ENCODE peak calls at places on chromosomes 7 and 10, in five cellular contexts. One of them, this sample, is unnamed.

GRCh38 chr10:92432596-92432995 is 141.3 kb downstream of the IDE start:
- DNase-seq in mucosa of gallbladder: no peak
- DNase-seq in stimulated activated CD4-positive, alpha-beta T cell treated with anti-CD3 and anti-CD28 coated beads, Interleukin-15, amount 100 ng/mL, for 1 hour: no peak
- DNase-seq in NCI-H226: no peak
- DNase-seq in stimulated activated CD8-positive, alpha-beta memory T cell treated with anti-CD3 and anti-CD28 coated beads, Interleukin-15, amount 100 ng/mL, for 4 hours: no peak
- DNase-seq in this sample: no peak

GRCh38 chr10:47033541-47034270 is 122.5 kb downstream of the PTPN20 start:
- DNase-seq in mucosa of gallbladder: no peak
- DNase-seq in stimulated activated CD4-positive, alpha-beta T cell treated with anti-CD3 and anti-CD28 coated beads, Interleukin-15, amount 100 ng/mL, for 1 hour: no peak
- DNase-seq in NCI-H226: no peak
- DNase-seq in stimulated activated CD8-positive, alpha-beta memory T cell treated with anti-CD3 and anti-CD28 coated beads, Interleukin-15, amount 100 ng/mL, for 4 hours: no peak
- DNase-seq in this sample: no peak

GRCh38 chr10:25843551-25844170 is 90.4 kb upstream of the MYO3A start:
- DNase-seq in mucosa of gallbladder: no peak
- DNase-seq in stimulated activated CD4-positive, alpha-beta T cell treated with anti-CD3 and anti-CD28 coated beads, Interleukin-15, amount 100 ng/mL, for 1 hour: no peak
- DNase-seq in NCI-H226: peak
- DNase-seq in stimulated activated CD8-positive, alpha-beta memory T cell treated with anti-CD3 and anti-CD28 coated beads, Interleukin-15, amount 100 ng/mL, for 4 hours: no peak
- DNase-seq in this sample: no peak

GRCh38 chr10:131048595-131048994 is 262.9 kb downstream of the TCERG1L start:
- DNase-seq in mucosa of gallbladder: no peak
- DNase-seq in stimulated activated CD4-positive, alpha-beta T cell treated with anti-CD3 and anti-CD28 coated beads, Interleukin-15, amount 100 ng/mL, for 1 hour: no peak
- DNase-seq in NCI-H226: no peak
- DNase-seq in stimulated activated CD8-positive, alpha-beta memory T cell treated with anti-CD3 and anti-CD28 coated beads, Interleukin-15, amount 100 ng/mL, for 4 hours: no peak
- DNase-seq in this sample: no peak

GRCh38 chr7:29194594-29195417 is at the start of gene CHN2:
- DNase-seq in mucosa of gallbladder: peak
- DNase-seq in stimulated activated CD4-positive, alpha-beta T cell treated with anti-CD3 and anti-CD28 coated beads, Interleukin-15, amount 100 ng/mL, for 1 hour: no peak
- DNase-seq in NCI-H226: peak
- DNase-seq in stimulated activated CD8-positive, alpha-beta memory T cell treated with anti-CD3 and anti-CD28 coated beads, Interleukin-15, amount 100 ng/mL, for 4 hours: peak
- DNase-seq in this sample: peak

GRCh38 chr10:24406809-24407483 is 198.0 kb downstream of the KIAA1217 start:
- DNase-seq in mucosa of gallbladder: no peak
- DNase-seq in stimulated activated CD4-positive, alpha-beta T cell treated with anti-CD3 and anti-CD28 coated beads, Interleukin-15, amount 100 ng/mL, for 1 hour: no peak
- DNase-seq in NCI-H226: no peak
- DNase-seq in stimulated activated CD8-positive, alpha-beta memory T cell treated with anti-CD3 and anti-CD28 coated beads, Interleukin-15, amount 100 ng/mL, for 4 hours: no peak
- DNase-seq in this sample: no peak

GRCh38 chr10:131240691-131241090 is 70.8 kb downstream of the TCERG1L start:
- DNase-seq in mucosa of gallbladder: no peak
- DNase-seq in stimulated activated CD4-positive, alpha-beta T cell treated with anti-CD3 and anti-CD28 coated beads, Interleukin-15, amount 100 ng/mL, for 1 hour: no peak
- DNase-seq in NCI-H226: no peak
- DNase-seq in stimulated activated CD8-positive, alpha-beta memory T cell treated with anti-CD3 and anti-CD28 coated beads, Interleukin-15, amount 100 ng/mL, for 4 hours: no peak
- DNase-seq in this sample: no peak

GRCh38 chr7:2477447-2478386 is 1.5 kb upstream of the GRIFIN start:
- DNase-seq in mucosa of gallbladder: peak
- DNase-seq in stimulated activated CD4-positive, alpha-beta T cell treated with anti-CD3 and anti-CD28 coated beads, Interleukin-15, amount 100 ng/mL, for 1 hour: peak
- DNase-seq in NCI-H226: peak
- DNase-seq in stimulated activated CD8-positive, alpha-beta memory T cell treated with anti-CD3 and anti-CD28 coated beads, Interleukin-15, amount 100 ng/mL, for 4 hours: peak
- DNase-seq in this sample: peak

GRCh38 chr10:69438531-69439349 is 12.5 kb upstream of the TSPAN15 start:
- DNase-seq in mucosa of gallbladder: no peak
- DNase-seq in stimulated activated CD4-positive, alpha-beta T cell treated with anti-CD3 and anti-CD28 coated beads, Interleukin-15, amount 100 ng/mL, for 1 hour: no peak
- DNase-seq in NCI-H226: peak
- DNase-seq in stimulated activated CD8-positive, alpha-beta memory T cell treated with anti-CD3 and anti-CD28 coated beads, Interleukin-15, amount 100 ng/mL, for 4 hours: no peak
- DNase-seq in this sample: no peak

GRCh38 chr7:12138421-12138820 is 72.7 kb upstream of the TMEM106B start:
- DNase-seq in mucosa of gallbladder: no peak
- DNase-seq in stimulated activated CD4-positive, alpha-beta T cell treated with anti-CD3 and anti-CD28 coated beads, Interleukin-15, amount 100 ng/mL, for 1 hour: no peak
- DNase-seq in NCI-H226: no peak
- DNase-seq in stimulated activated CD8-positive, alpha-beta memory T cell treated with anti-CD3 and anti-CD28 coated beads, Interleukin-15, amount 100 ng/mL, for 4 hours: no peak
- DNase-seq in this sample: no peak

GRCh38 chr7:29878081-29878688 is 71.9 kb downstream of the WIPF3 start:
- DNase-seq in mucosa of gallbladder: no peak
- DNase-seq in stimulated activated CD4-positive, alpha-beta T cell treated with anti-CD3 and anti-CD28 coated beads, Interleukin-15, amount 100 ng/mL, for 1 hour: no peak
- DNase-seq in NCI-H226: peak
- DNase-seq in stimulated activated CD8-positive, alpha-beta memory T cell treated with anti-CD3 and anti-CD28 coated beads, Interleukin-15, amount 100 ng/mL, for 4 hours: no peak
- DNase-seq in this sample: peak

GRCh38 chr10:28765641-28766040 is 88.3 kb downstream of the BAMBI start:
- DNase-seq in mucosa of gallbladder: no peak
- DNase-seq in stimulated activated CD4-positive, alpha-beta T cell treated with anti-CD3 and anti-CD28 coated beads, Interleukin-15, amount 100 ng/mL, for 1 hour: no peak
- DNase-seq in NCI-H226: no peak
- DNase-seq in stimulated activated CD8-positive, alpha-beta memory T cell treated with anti-CD3 and anti-CD28 coated beads, Interleukin-15, amount 100 ng/mL, for 4 hours: no peak
- DNase-seq in this sample: no peak

GRCh38 chr10:113108180-113108835 is 158.3 kb downstream of the TCF7L2 start:
- DNase-seq in mucosa of gallbladder: no peak
- DNase-seq in stimulated activated CD4-positive, alpha-beta T cell treated with anti-CD3 and anti-CD28 coated beads, Interleukin-15, amount 100 ng/mL, for 1 hour: no peak
- DNase-seq in NCI-H226: no peak
- DNase-seq in stimulated activated CD8-positive, alpha-beta memory T cell treated with anti-CD3 and anti-CD28 coated beads, Interleukin-15, amount 100 ng/mL, for 4 hours: no peak
- DNase-seq in this sample: peak

GRCh38 chr10:133013478-133013877 is 71.1 kb upstream of the CFAP46 start:
- DNase-seq in mucosa of gallbladder: peak
- DNase-seq in stimulated activated CD4-positive, alpha-beta T cell treated with anti-CD3 and anti-CD28 coated beads, Interleukin-15, amount 100 ng/mL, for 1 hour: no peak
- DNase-seq in NCI-H226: no peak
- DNase-seq in stimulated activated CD8-positive, alpha-beta memory T cell treated with anti-CD3 and anti-CD28 coated beads, Interleukin-15, amount 100 ng/mL, for 4 hours: no peak
- DNase-seq in this sample: no peak

GRCh38 chr7:121075952-121076349 is 87.4 kb downstream of the CPED1 start:
- DNase-seq in mucosa of gallbladder: no peak
- DNase-seq in stimulated activated CD4-positive, alpha-beta T cell treated with anti-CD3 and anti-CD28 coated beads, Interleukin-15, amount 100 ng/mL, for 1 hour: no peak
- DNase-seq in NCI-H226: no peak
- DNase-seq in stimulated activated CD8-positive, alpha-beta memory T cell treated with anti-CD3 and anti-CD28 coated beads, Interleukin-15, amount 100 ng/mL, for 4 hours: no peak
- DNase-seq in this sample: no peak

GRCh38 chr7:118111347-118111746 is 72.6 kb upstream of the LSM8 start:
- DNase-seq in mucosa of gallbladder: no peak
- DNase-seq in stimulated activated CD4-positive, alpha-beta T cell treated with anti-CD3 and anti-CD28 coated beads, Interleukin-15, amount 100 ng/mL, for 1 hour: no peak
- DNase-seq in NCI-H226: no peak
- DNase-seq in stimulated activated CD8-positive, alpha-beta memory T cell treated with anti-CD3 and anti-CD28 coated beads, Interleukin-15, amount 100 ng/mL, for 4 hours: no peak
- DNase-seq in this sample: no peak

GRCh38 chr10:119502214-119502613 is 40.3 kb downstream of the RGS10 start:
- DNase-seq in mucosa of gallbladder: no peak
- DNase-seq in stimulated activated CD4-positive, alpha-beta T cell treated with anti-CD3 and anti-CD28 coated beads, Interleukin-15, amount 100 ng/mL, for 1 hour: peak
- DNase-seq in NCI-H226: no peak
- DNase-seq in stimulated activated CD8-positive, alpha-beta memory T cell treated with anti-CD3 and anti-CD28 coated beads, Interleukin-15, amount 100 ng/mL, for 4 hours: peak
- DNase-seq in this sample: peak

GRCh38 chr7:138032186-138032585 is 30.3 kb upstream of the CREB3L2 start:
- DNase-seq in mucosa of gallbladder: no peak
- DNase-seq in stimulated activated CD4-positive, alpha-beta T cell treated with anti-CD3 and anti-CD28 coated beads, Interleukin-15, amount 100 ng/mL, for 1 hour: no peak
- DNase-seq in NCI-H226: peak
- DNase-seq in stimulated activated CD8-positive, alpha-beta memory T cell treated with anti-CD3 and anti-CD28 coated beads, Interleukin-15, amount 100 ng/mL, for 4 hours: no peak
- DNase-seq in this sample: no peak

GRCh38 chr10:84613336-84614021 is 285.1 kb downstream of the CCSER2 start:
- DNase-seq in mucosa of gallbladder: no peak
- DNase-seq in stimulated activated CD4-positive, alpha-beta T cell treated with anti-CD3 and anti-CD28 coated beads, Interleukin-15, amount 100 ng/mL, for 1 hour: no peak
- DNase-seq in NCI-H226: no peak
- DNase-seq in stimulated activated CD8-positive, alpha-beta memory T cell treated with anti-CD3 and anti-CD28 coated beads, Interleukin-15, amount 100 ng/mL, for 4 hours: no peak
- DNase-seq in this sample: no peak

GRCh38 chr7:3232228-3232627 is 68.8 kb upstream of the SDK1 start:
- DNase-seq in mucosa of gallbladder: no peak
- DNase-seq in stimulated activated CD4-positive, alpha-beta T cell treated with anti-CD3 and anti-CD28 coated beads, Interleukin-15, amount 100 ng/mL, for 1 hour: no peak
- DNase-seq in NCI-H226: no peak
- DNase-seq in stimulated activated CD8-positive, alpha-beta memory T cell treated with anti-CD3 and anti-CD28 coated beads, Interleukin-15, amount 100 ng/mL, for 4 hours: no peak
- DNase-seq in this sample: no peak

GRCh38 chr10:129500617-129501339 is 33.7 kb downstream of the MGMT start:
- DNase-seq in mucosa of gallbladder: no peak
- DNase-seq in stimulated activated CD4-positive, alpha-beta T cell treated with anti-CD3 and anti-CD28 coated beads, Interleukin-15, amount 100 ng/mL, for 1 hour: no peak
- DNase-seq in NCI-H226: no peak
- DNase-seq in stimulated activated CD8-positive, alpha-beta memory T cell treated with anti-CD3 and anti-CD28 coated beads, Interleukin-15, amount 100 ng/mL, for 4 hours: no peak
- DNase-seq in this sample: no peak

GRCh38 chr10:126935263-126935946 is 30.2 kb downstream of the DOCK1 start:
- DNase-seq in mucosa of gallbladder: no peak
- DNase-seq in stimulated activated CD4-positive, alpha-beta T cell treated with anti-CD3 and anti-CD28 coated beads, Interleukin-15, amount 100 ng/mL, for 1 hour: no peak
- DNase-seq in NCI-H226: peak
- DNase-seq in stimulated activated CD8-positive, alpha-beta memory T cell treated with anti-CD3 and anti-CD28 coated beads, Interleukin-15, amount 100 ng/mL, for 4 hours: no peak
- DNase-seq in this sample: no peak

GRCh38 chr10:124955243-124955642 is 13.3 kb downstream of the ZRANB1 start:
- DNase-seq in mucosa of gallbladder: no peak
- DNase-seq in stimulated activated CD4-positive, alpha-beta T cell treated with anti-CD3 and anti-CD28 coated beads, Interleukin-15, amount 100 ng/mL, for 1 hour: no peak
- DNase-seq in NCI-H226: no peak
- DNase-seq in stimulated activated CD8-positive, alpha-beta memory T cell treated with anti-CD3 and anti-CD28 coated beads, Interleukin-15, amount 100 ng/mL, for 4 hours: no peak
- DNase-seq in this sample: no peak

GRCh38 chr10:33697016-33697415 is 362.5 kb upstream of the NRP1 start:
- DNase-seq in mucosa of gallbladder: no peak
- DNase-seq in stimulated activated CD4-positive, alpha-beta T cell treated with anti-CD3 and anti-CD28 coated beads, Interleukin-15, amount 100 ng/mL, for 1 hour: no peak
- DNase-seq in NCI-H226: no peak
- DNase-seq in stimulated activated CD8-positive, alpha-beta memory T cell treated with anti-CD3 and anti-CD28 coated beads, Interleukin-15, amount 100 ng/mL, for 4 hours: no peak
- DNase-seq in this sample: no peak

GRCh38 chr10:99929360-99929759 is 80.4 kb downstream of the DNMBP start:
- DNase-seq in mucosa of gallbladder: no peak
- DNase-seq in stimulated activated CD4-positive, alpha-beta T cell treated with anti-CD3 and anti-CD28 coated beads, Interleukin-15, amount 100 ng/mL, for 1 hour: no peak
- DNase-seq in NCI-H226: no peak
- DNase-seq in stimulated activated CD8-positive, alpha-beta memory T cell treated with anti-CD3 and anti-CD28 coated beads, Interleukin-15, amount 100 ng/mL, for 4 hours: no peak
- DNase-seq in this sample: no peak

GRCh38 chr7:106050002-106050742 is 61.9 kb downstream of the SYPL1 start:
- DNase-seq in mucosa of gallbladder: peak
- DNase-seq in stimulated activated CD4-positive, alpha-beta T cell treated with anti-CD3 and anti-CD28 coated beads, Interleukin-15, amount 100 ng/mL, for 1 hour: no peak
- DNase-seq in NCI-H226: peak
- DNase-seq in stimulated activated CD8-positive, alpha-beta memory T cell treated with anti-CD3 and anti-CD28 coated beads, Interleukin-15, amount 100 ng/mL, for 4 hours: no peak
- DNase-seq in this sample: no peak

This sample was measured in stimulated activated naive CD4-positive, alpha-beta T cell.